ENCODE peak calls at places on chromosome 3, in nine cellular contexts. R is IMR-90, F is esophagus squamous epithelium, S is cardiac muscle cell, Y is sigmoid colon, A is K562, J is A673, P is psoas muscle, Z is breast epithelium. W is an unnamed sample.

GRCh38 chr3:51333021-51333420 is 52.1 kb upstream of the MANF start:
- DNase-seq in F (no peak), Y (no peak), P (no peak), R (no peak), J (no peak), S (no peak), A (no peak), Z (no peak), W (no peak)

GRCh38 chr3:138845771-138846173 is 11.0 kb upstream of the PIK3CB start:
- DNase-seq in A (no peak), Z (no peak), S (peak; percentile 20), Y (no peak), F (no peak), J (peak; percentile 58), P (no peak), R (no peak), W (no peak)

GRCh38 chr3:127384717-127385539 is 97.1 kb upstream of the PRR20G start:
- DNase-seq in S (no peak), R (no peak), Y (no peak), J (no peak), F (no peak), A (no peak), Z (peak; percentile 40), P (no peak), W (no peak)

GRCh38 chr3:162643245-162643644 is 1146.6 kb downstream of the OTOL1 start:
- DNase-seq in R (no peak), A (no peak), Y (no peak), J (peak; percentile 24), F (no peak), P (no peak), S (peak; percentile 2), Z (no peak), W (no peak)

GRCh38 chr3:141366285-141367037 is 1.8 kb upstream of the ZBTB38 start:
- DNase-seq in A (peak; percentile 57), P (no peak), R (peak; percentile 99), J (no peak), Y (peak; percentile 83), S (peak; percentile 95), F (no peak), Z (no peak), W (peak; percentile 50)

GRCh38 chr3:194671511-194671899 is 486 bp downstream of the LSG1 start:
- DNase-seq in R (peak; percentile 52), F (no peak), S (peak; percentile 42), Z (no peak), Y (no peak), P (no peak), J (peak; percentile 54), A (peak; percentile 32), W (no peak)

GRCh38 chr3:56132762-56133161 is 335.5 kb downstream of the ERC2 start:
- DNase-seq in P (no peak), R (no peak), S (no peak), F (no peak), J (no peak), Z (no peak), A (no peak), Y (no peak), W (no peak)

GRCh38 chr3:34675383-34676120 is 877.1 kb downstream of the PDCD6IP start:
- DNase-seq in J (no peak), A (no peak), F (no peak), Z (no peak), Y (no peak), P (no peak), R (no peak), S (peak; percentile 4), W (no peak)

GRCh38 chr3:56725175-56725574 is 42.1 kb upstream of the TASOR start:
- DNase-seq in J (no peak), P (no peak), R (no peak), F (no peak), A (no peak), Z (no peak), Y (no peak), S (no peak), W (no peak)

GRCh38 chr3:119145500-119146167 is at the start of gene TEX55:
- DNase-seq in R (peak; percentile 61), S (peak; percentile 72), F (no peak), P (no peak), A (peak; percentile 10), Y (no peak), J (peak; percentile 66), Z (no peak), W (peak; percentile 43)

GRCh38 chr3:120420360-120420759 is 30.4 kb downstream of the FSTL1 start:
- DNase-seq in S (no peak), A (no peak), Z (no peak), Y (no peak), F (no peak), J (no peak), P (no peak), R (no peak), W (no peak)

GRCh38 chr3:73010158-73010557 is 13.5 kb downstream of the PPP4R2 start:
- DNase-seq in Z (no peak), Y (no peak), S (no peak), P (no peak), F (no peak), R (no peak), J (no peak), A (no peak), W (no peak)

GRCh38 chr3:126555795-126556636 is 2.7 kb downstream of the C3orf22 start:
- DNase-seq in S (no peak), Y (peak; percentile 28), P (peak; percentile 36), A (no peak), R (no peak), F (no peak), Z (no peak), J (no peak), W (no peak)

GRCh38 chr3:43960448-43960840 is 269.7 kb downstream of the ABHD5 start:
- DNase-seq in A (no peak), Y (no peak), R (no peak), F (no peak), J (peak; percentile 26), S (peak; percentile 38), P (no peak), Z (no peak), W (no peak)

GRCh38 chr3:35727179-35727578 is 87.9 kb downstream of the ARPP21 start:
- DNase-seq in R (no peak), A (no peak), S (no peak), F (no peak), J (no peak), Y (no peak), P (no peak), Z (no peak), W (no peak)

GRCh38 chr3:49417516-49418120 is 4.7 kb downstream of the AMT start:
- DNase-seq in R (no peak), A (peak; percentile 4), F (no peak), S (no peak), Y (no peak), J (no peak), Z (no peak), P (peak; percentile 34), W (no peak)

GRCh38 chr3:49422379-49423248 is at the start of gene AMT:
- DNase-seq in R (peak; percentile 30), P (peak; percentile 60), A (peak; percentile 3), F (no peak), Y (no peak), S (peak; percentile 43), Z (no peak), J (no peak), W (peak; percentile 78)

GRCh38 chr3:49424816-49425215 is 2.5 kb upstream of the AMT start:
- DNase-seq in R (no peak), Z (no peak), P (peak; percentile 35), A (no peak), S (no peak), Y (no peak), J (no peak), F (no peak), W (no peak)

GRCh38 chr3:49416867-49417266 is 4.6 kb downstream of the TCTA start:
- DNase-seq in P (peak; percentile 10), Y (no peak), Z (no peak), R (no peak), S (no peak), A (peak; percentile 2), F (no peak), J (no peak), W (no peak)

DNA sequence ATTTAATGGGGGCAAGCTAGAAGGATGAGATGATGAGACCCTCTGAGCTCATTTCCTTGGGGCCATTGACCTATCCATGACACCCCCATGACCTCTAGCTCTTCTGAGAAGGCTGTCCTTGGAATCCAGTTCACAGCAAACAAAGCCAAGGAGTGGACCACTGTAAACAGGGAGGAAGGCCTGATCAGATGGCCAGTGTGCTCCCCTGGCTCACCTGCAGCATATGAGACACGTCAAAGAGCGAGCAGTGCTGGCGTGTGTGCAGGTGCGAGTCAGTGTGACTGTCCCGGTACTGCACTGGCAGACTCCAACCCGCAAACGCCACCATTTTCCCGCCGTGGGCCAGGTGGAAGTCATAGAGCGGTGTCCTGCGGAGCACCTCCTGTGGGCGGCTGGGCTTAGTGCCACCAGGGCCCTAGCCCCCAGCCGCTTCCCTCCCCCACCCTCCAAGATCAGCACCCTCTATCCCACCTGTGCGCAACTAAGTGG is 339 bp downstream of the AMT start:
- DNase-seq in P (no peak), J (no peak), Z (no peak), F (no peak), R (no peak), S (no peak), A (peak; percentile 4), Y (no peak), W (no peak)
- H3K4me3 ChIP-seq in P (peak overlapping the region; percentile 18), J (no peak overlapping the region), Z (no peak overlapping the region), F (peak overlapping the region; percentile 3), R (no peak overlapping the region), S (peak overlapping the region; percentile 68), A (no peak overlapping the region), Y (peak overlapping the region; percentile 34), W (peak overlapping the region; percentile 56)

GRCh38 chr3:11198070-11198469 is 43.8 kb downstream of the HRH1 start:
- DNase-seq in P (no peak), R (no peak), Z (no peak), A (no peak), Y (no peak), S (no peak), J (no peak), F (no peak), W (no peak)
- H3K4me1 ChIP-seq in P (peaks cover 12% of the 10 kb centered on the region), R (peaks cover 38% of the 10 kb centered on the region), Z (no peaks in the 10 kb centered on the region), A (no peaks in the 10 kb centered on the region), Y (peaks cover 43% of the 10 kb centered on the region), S (no peaks in the 10 kb centered on the region), J (no peaks in the 10 kb centered on the region), F (peaks cover 37% of the 10 kb centered on the region), W (no peaks in the 10 kb centered on the region)

DNA sequence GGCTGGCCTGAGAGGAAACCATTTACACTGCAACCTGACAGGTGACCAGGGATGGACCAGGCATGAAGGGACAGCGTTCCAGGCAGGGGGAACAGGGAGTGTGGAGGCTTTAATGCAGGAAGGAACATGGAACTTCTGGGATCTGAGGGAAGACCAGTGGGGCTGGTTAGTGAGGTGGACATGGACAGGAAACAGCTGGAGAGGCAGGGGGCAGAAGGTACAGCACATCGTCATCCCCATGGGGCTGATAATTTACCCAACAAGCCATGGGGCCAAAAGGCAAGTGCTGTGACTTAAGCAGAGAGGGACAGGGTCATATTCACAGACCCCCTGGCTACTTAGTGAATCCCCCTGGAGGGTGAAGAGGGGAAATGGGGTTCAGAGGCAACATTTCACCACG is 77.0 kb upstream of the LARS2 start:
- DNase-seq in J (no peak), Y (no peak), Z (no peak), P (no peak), A (no peak), R (no peak), S (no peak), F (no peak), W (no peak)
- H3K27ac ChIP-seq in J (no peak overlapping the region), Y (no peak overlapping the region), Z (no peak overlapping the region), P (no peak overlapping the region), A (no peak overlapping the region), R (no peak overlapping the region), S (no peak overlapping the region), F (no peak overlapping the region), W (no peak overlapping the region)

GRCh38 chr3:77562089-77562488 is 522.2 kb downstream of the ROBO2 start:
- DNase-seq in S (no peak), A (no peak), Z (no peak), J (no peak), P (no peak), R (peak; percentile 1), Y (no peak), F (no peak), W (no peak)

GRCh38 chr3:77563012-77563411 is 523.1 kb downstream of the ROBO2 start:
- DNase-seq in Y (no peak), F (no peak), Z (no peak), S (no peak), R (no peak), P (no peak), A (no peak), J (no peak), W (peak; percentile 13)
- H3K4me3 ChIP-seq in Y (no peak overlapping the region), F (no peak overlapping the region), Z (no peak overlapping the region), S (no peak overlapping the region), R (no peak overlapping the region), P (no peak overlapping the region), A (no peak overlapping the region), J (no peak overlapping the region), W (no peak overlapping the region)

W was measured in pancreas.